ENCODE peak calls at places on chromosomes 11 and 22, in eight cellular contexts. I, O, H, T, Q, M, X and J are unnamed samples.

GRCh38 chr22:29890760-29891159 is 7.8 kb downstream of the MTMR3 start:
- DNase-seq in X (no peak), H (no peak), Q (no peak), M (no peak), I (no peak), T (no peak), O (no peak), J (no peak)

GRCh38 chr11:126384053-126384335 is 28.5 kb downstream of the ST3GAL4 start:
- DNase-seq in Q (no peak), M (no peak), I (no peak), T (no peak), O (no peak), X (no peak), H (no peak), J (no peak)

GRCh38 chr11:112364962-112365481 is 104.4 kb upstream of the PLET1 start:
- DNase-seq in I (no peak), Q (no peak), T (no peak), O (peak; percentile 55), M (no peak), H (no peak), X (peak; percentile 48), J (no peak)

GRCh38 chr11:46664612-46665011 is 35.8 kb downstream of the ARHGAP1 start:
- DNase-seq in I (no peak), T (no peak), M (no peak), O (no peak), H (no peak), X (no peak), Q (no peak), J (no peak)

GRCh38 chr11:70158201-70158600 is 44.9 kb upstream of the FADD start:
- DNase-seq in I (no peak), M (no peak), T (peak; percentile 15), X (no peak), H (no peak), O (peak; percentile 59), Q (peak; percentile 38), J (no peak)

GRCh38 chr11:100908746-100909145 is 220.9 kb downstream of the PGR start:
- DNase-seq in O (no peak), X (no peak), I (no peak), M (no peak), T (no peak), H (no peak), Q (no peak), J (no peak)

GRCh38 chr22:33274214-33274828 is 216.1 kb upstream of the SYN3 start:
- DNase-seq in M (peak; percentile 15), I (no peak), O (no peak), X (no peak), Q (peak; percentile 9), T (no peak), H (no peak), J (no peak)

GRCh38 chr11:65277878-65278277 is 16.1 kb downstream of the POLA2 start:
- DNase-seq in T (no peak), M (no peak), O (no peak), Q (no peak), H (no peak), X (no peak), I (no peak), J (no peak)

GRCh38 chr11:13942908-13943505 is 19.5 kb upstream of the SPON1 start:
- DNase-seq in X (no peak), I (no peak), M (no peak), T (no peak), O (peak; percentile 66), H (no peak), Q (no peak), J (no peak)

GRCh38 chr11:122706261-122706660 is 50.7 kb downstream of the UBASH3B start:
- DNase-seq in H (no peak), X (no peak), Q (no peak), M (no peak), I (no peak), O (peak; percentile 42), T (no peak), J (no peak)

GRCh38 chr11:6319879-6320410 is 356 bp downstream of the CAVIN3 start:
- DNase-seq in T (peak; percentile 79), Q (peak; percentile 70), X (peak; percentile 97), M (peak; percentile 39), I (no peak), H (peak; percentile 54), O (peak; percentile 96), J (no peak)

GRCh38 chr22:31173386-31174145 is 13.6 kb downstream of the RNF185 start:
- DNase-seq in H (no peak), O (peak; percentile 74), M (no peak), I (no peak), T (no peak), X (no peak), Q (no peak), J (no peak)

GRCh38 chr11:134272381-134273316 is 3.5 kb upstream of the GLB1L3 start:
- DNase-seq in O (peak; percentile 63), Q (no peak), T (no peak), H (no peak), I (no peak), M (no peak), X (peak; percentile 62), J (no peak)

GRCh38 chr11:7383406-7383805 is 101.9 kb upstream of the OLFML1 start:
- DNase-seq in H (no peak), Q (no peak), O (no peak), X (no peak), M (no peak), T (no peak), I (no peak), J (no peak)

GRCh38 chr22:29144786-29145160 is 60.9 kb upstream of the EMID1 start:
- DNase-seq in H (no peak), O (no peak), Q (no peak), M (no peak), X (peak; percentile 84), I (no peak), T (no peak), J (no peak)

GRCh38 chr22:44574057-44574456 is 76.0 kb upstream of the RTL6 start:
- DNase-seq in I (no peak), Q (peak; percentile 24), T (peak; percentile 69), H (no peak), X (peak; percentile 84), O (peak; percentile 82), M (no peak), J (no peak)

GRCh38 chr22:42500164-42500835 is 19.3 kb downstream of the RRP7A start:
- DNase-seq in T (peak; percentile 94), Q (peak; percentile 60), X (peak; percentile 95), I (peak; percentile 83), H (peak; percentile 95), M (peak; percentile 91), O (peak; percentile 98), J (peak; percentile 61)

GRCh38 chr22:28869736-28870135 is 13.6 kb upstream of the ZNRF3 start:
- DNase-seq in I (no peak), X (no peak), T (no peak), M (no peak), Q (no peak), O (no peak), H (no peak), J (no peak)

GRCh38 chr11:24234822-24235508 is 261.9 kb upstream of the LUZP2 start:
- DNase-seq in T (peak; percentile 17), O (no peak), M (no peak), I (no peak), H (no peak), X (no peak), Q (peak; percentile 45), J (no peak)